ENCODE peak calls at places on chromosomes 7 and 10, in five cellular contexts. B is A549, I is K562, J is HepG2, X is GM12878. W is an unnamed sample.
A peak's percentile ranks its signal among the peaks of the same experiment; 100 is the strongest.

GRCh38 chr7:69674701-69675182 is 76.5 kb downstream of the AUTS2 start:
- DNase-seq in B (no peak), X (peak; percentile 78), J (no peak), I (no peak), W (no peak)

GRCh38 chr7:130195396-130195795 is 9.8 kb downstream of the TMEM209 start:
- DNase-seq in B (no peak), I (no peak), J (no peak), X (no peak), W (no peak)

GRCh38 chr10:30115391-30116253 is 56.2 kb upstream of the JCAD start:
- DNase-seq in I (no peak), J (no peak), B (no peak), X (no peak), W (no peak)

GRCh38 chr10:103595933-103596726 is 102.6 kb downstream of the NEURL1 start:
- DNase-seq in B (no peak), J (no peak), X (no peak), I (no peak), W (no peak)

GRCh38 chr7:101169838-101170531 is 4.6 kb upstream of the VGF start:
- DNase-seq in B (no peak), I (peak; percentile 79), J (peak; percentile 31), X (no peak), W (peak; percentile 86)

GRCh38 chr7:87216701-87217508 is 2.6 kb downstream of the TMEM243 start:
- DNase-seq in B (no peak), J (no peak), X (peak; percentile 97), I (no peak), W (no peak)

GRCh38 chr7:19464241-19464640 is 244.6 kb downstream of the POLR1F start:
- DNase-seq in B (no peak), X (no peak), J (no peak), I (no peak), W (no peak)

GRCh38 chr7:19397917-19398316 is 252.7 kb upstream of the FERD3L start:
- DNase-seq in J (no peak), I (no peak), B (no peak), X (peak; percentile 32), W (no peak)

GRCh38 chr10:110212119-110213006 is 5.0 kb downstream of the MXI1 start:
- DNase-seq in J (no peak), X (no peak), B (no peak), I (peak; percentile 63), W (no peak)

GRCh38 chr10:3652886-3653285 is 132.1 kb downstream of the KLF6 start:
- DNase-seq in I (no peak), B (no peak), J (no peak), X (no peak), W (no peak)

GRCh38 chr10:78871796-78872195 is 197.0 kb upstream of the ZMIZ1 start:
- DNase-seq in J (no peak), X (no peak), I (no peak), B (no peak), W (no peak)

GRCh38 chr10:47378606-47379444 is 5.3 kb downstream of the ZNF488 start:
- DNase-seq in X (no peak), J (no peak), I (no peak), B (no peak), W (no peak)

GRCh38 chr10:99906470-99906869 is 103.3 kb downstream of the DNMBP start:
- DNase-seq in I (peak; percentile 22), J (no peak), B (peak; percentile 79), X (no peak), W (no peak)

GRCh38 chr7:6608794-6609193 is 6.6 kb upstream of the ZNF853 start:
- DNase-seq in J (no peak), X (no peak), B (no peak), I (no peak), W (no peak)

GRCh38 chr10:96600337-96600736 is 13.5 kb upstream of the TM9SF3 start:
- DNase-seq in X (no peak), B (no peak), I (no peak), J (no peak), W (no peak)

GRCh38 chr10:60281331-60281730 is 108.3 kb downstream of the ANK3 start:
- DNase-seq in B (no peak), X (no peak), I (no peak), J (no peak), W (no peak)

GRCh38 chr7:128073671-128074070 is 42.4 kb upstream of the LRRC4 start:
- DNase-seq in J (no peak), X (no peak), B (no peak), I (no peak), W (no peak)

GRCh38 chr7:94258856-94259255 is 135.8 kb upstream of the COL1A2 start:
- DNase-seq in J (no peak), X (no peak), B (no peak), I (no peak), W (peak; percentile 26)

GRCh38 chr10:82778908-82779307 is 903.9 kb downstream of the NRG3 start:
- DNase-seq in I (no peak), J (no peak), X (no peak), B (no peak), W (no peak)

GRCh38 chr7:99407849-99408346 is 499 bp downstream of the PDAP1 start:
- DNase-seq in J (peak; percentile 58), X (no peak), B (peak; percentile 51), I (peak; percentile 56), W (no peak)

GRCh38 chr7:139619367-139619657 is 95.8 kb downstream of the CLEC2L start:
- DNase-seq in I (no peak), X (no peak), J (no peak), B (no peak), W (no peak)

GRCh38 chr10:29960261-29960660 is 99.1 kb downstream of the JCAD start:
- DNase-seq in I (no peak), X (no peak), J (no peak), B (no peak), W (no peak)

GRCh38 chr10:86757110-86757790 is 831 bp downstream of the BMPR1A start:
- DNase-seq in I (no peak), J (peak; percentile 62), B (peak; percentile 59), X (no peak), W (no peak)

GRCh38 chr10:80272793-80273522 is 16.5 kb downstream of the MAT1A start:
- DNase-seq in X (no peak), B (no peak), J (peak; percentile 92), I (peak; percentile 85), W (no peak)

GRCh38 chr10:17730667-17731066 is 21.3 kb upstream of the TMEM236 start:
- DNase-seq in I (no peak), B (no peak), J (no peak), X (no peak), W (no peak)

GRCh38 chr7:64618785-64619456 is 47.0 kb upstream of the ZNF107 start:
- DNase-seq in I (peak; percentile 42), X (no peak), B (no peak), J (peak; percentile 65), W (no peak)

GRCh38 chr10:131841131-131841661 is 59.6 kb upstream of the PPP2R2D start:
- DNase-seq in B (no peak), I (no peak), J (no peak), X (no peak), W (peak; percentile 11)

GRCh38 chr10:60962946-60963345 is 19.0 kb upstream of the RHOBTB1 start:
- DNase-seq in J (no peak), I (no peak), X (no peak), B (no peak), W (no peak)

GRCh38 chr7:25907214-25907613 is 244.8 kb upstream of the NFE2L3 start:
- DNase-seq in X (no peak), B (no peak), I (no peak), J (no peak), W (no peak)

GRCh38 chr7:71733108-71733870 is 601.3 kb downstream of the GALNT17 start:
- DNase-seq in J (peak; percentile 52), B (peak; percentile 44), X (no peak), I (peak; percentile 83), W (peak; percentile 97)

GRCh38 chr10:117264776-117265175 is 23.9 kb downstream of the SLC18A2 start:
- DNase-seq in J (peak; percentile 35), X (no peak), I (no peak), B (no peak), W (no peak)

GRCh38 chr7:37352974-37353948 is 95.4 kb downstream of the ELMO1 start:
- DNase-seq in X (no peak), B (no peak), J (no peak), I (no peak), W (peak; percentile 42)

GRCh38 chr10:98020254-98020653 is 10.2 kb downstream of the CRTAC1 start:
- DNase-seq in B (no peak), I (no peak), J (no peak), X (no peak), W (no peak)

GRCh38 chr7:32761451-32762320 is 129.9 kb downstream of the KBTBD2 start:
- DNase-seq in X (no peak), J (no peak), I (no peak), B (no peak), W (peak; percentile 36)

GRCh38 chr10:132371641-132372081 is 25.3 kb upstream of the PWWP2B start:
- DNase-seq in X (no peak), J (no peak), B (no peak), I (no peak), W (no peak)

GRCh38 chr7:83732305-83732704 is 83.4 kb upstream of the SEMA3E start:
- DNase-seq in I (no peak), X (no peak), B (no peak), J (no peak), W (no peak)
- TF ChIP-seq ESRRA in I (no peak), X (no peak), B (no peak), J (no peak), W (no peak)

DNA sequence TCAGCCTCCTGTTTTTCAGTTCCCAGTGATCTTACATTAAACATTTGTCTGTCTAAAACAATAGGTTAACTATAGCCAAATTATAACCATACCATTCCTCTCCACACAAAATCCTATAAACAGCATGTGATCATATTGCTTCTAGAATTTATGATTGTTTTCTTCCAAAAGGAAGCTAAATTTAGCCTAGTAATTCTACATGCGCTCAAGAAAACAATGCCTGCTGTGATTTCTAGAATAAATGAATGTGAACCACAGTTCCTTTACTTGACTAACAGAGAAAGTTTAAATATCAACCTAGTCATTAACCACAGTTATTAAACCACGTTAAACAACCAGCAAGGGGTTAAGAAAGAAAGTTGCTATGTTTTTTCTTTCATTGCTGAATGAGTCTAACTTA is 26.4 kb downstream of the MET start:
- DNase-seq in B (no peak), J (no peak), I (no peak), X (no peak), W (no peak)
- TF ChIP-seq ESRRA in B (no peak), J (no peak), I (no peak), X (no peak), W (no peak)

GRCh38 chr7:66557214-66558200 is 71.2 kb upstream of the KCTD7 start:
- DNase-seq in X (no peak), B (peak; percentile 56), J (no peak), I (peak; percentile 79), W (peak; percentile 89)
- TF ChIP-seq ESRRA in X (no peak), B (no peak), J (no peak), I (no peak), W (no peak)

DNA sequence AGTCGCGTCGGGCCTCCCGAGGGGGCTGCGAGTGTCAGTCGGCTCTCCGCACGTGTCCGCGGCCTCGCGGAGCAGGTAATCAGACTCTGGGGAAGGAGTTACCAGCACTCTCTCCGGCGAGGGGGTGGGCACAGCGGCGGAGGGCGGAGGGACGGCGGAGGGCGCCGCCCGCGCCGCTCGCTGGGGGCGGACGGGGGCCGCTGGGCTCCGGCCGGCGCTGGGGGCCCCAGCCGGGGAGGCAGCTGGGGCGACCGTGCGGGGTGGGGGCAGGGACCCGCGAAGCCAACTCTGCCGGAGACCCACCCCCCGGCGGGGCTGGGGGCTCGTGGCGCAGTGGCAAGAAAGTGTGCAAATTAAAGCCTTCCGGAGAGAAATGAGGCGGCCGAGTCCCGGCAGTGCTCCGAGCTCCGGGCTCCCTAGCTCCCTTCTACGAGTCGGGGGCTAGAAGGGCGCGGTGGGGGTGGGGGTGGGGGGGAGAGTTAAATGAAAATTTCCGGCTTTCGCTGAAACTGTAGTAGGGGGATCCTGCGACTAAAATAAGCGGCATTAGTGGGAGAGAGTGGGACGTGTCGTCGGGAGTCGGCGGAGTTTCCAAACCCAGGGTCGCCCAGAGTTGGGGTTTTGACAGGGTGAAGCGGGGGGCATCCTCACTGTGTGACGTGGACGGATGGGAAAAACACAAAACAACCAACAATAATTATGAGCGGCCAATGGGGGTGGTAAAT is at the start of gene CDK6:
- DNase-seq in J (peak; percentile 55), X (no peak), I (peak; percentile 91), B (peak; percentile 56), W (peak; percentile 71)
- TF ChIP-seq ESRRA in J (no peak), X (no peak), I (no peak), B (no peak), W (no peak)

W was measured in WTC11.